ENCODE peak calls at places on chromosome 3, in nine cellular contexts. W is left ventricle myocardium superior; Z is pancreas; P is posterior cingulate gyrus; A is CD4-positive, alpha-beta T cell; G is GDM1; N is CD8-positive, alpha-beta memory T cell; Y is NCI-H1930; E is stimulated activated CD4-positive, alpha-beta T cell treated with anti-CD3 and anti-CD28 coated beads, Interleukin-1b, Interleukin-23, amount 100 ng/mL, for 1 hour. D is an unnamed sample.

GRCh38 chr3:127417709-127418559 is 130.1 kb upstream of the PRR20G start:
- DNase-seq in E (no peak), Y (no peak), N (no peak), G (no peak), Z (no peak), W (peak), P (no peak), A (no peak), D (no peak)

GRCh38 chr3:5431142-5431541 is 243.6 kb downstream of the EDEM1 start:
- DNase-seq in Y (no peak), W (no peak), E (no peak), N (no peak), P (no peak), G (no peak), Z (no peak), A (no peak), D (no peak)

GRCh38 chr3:157408499-157409149 is 28.0 kb upstream of the PTX3 start:
- DNase-seq in Z (no peak), P (no peak), N (no peak), Y (no peak), A (no peak), W (no peak), E (no peak), G (no peak), D (no peak)

GRCh38 chr3:61848885-61849284 is 287.5 kb downstream of the PTPRG start:
- DNase-seq in Z (no peak), N (no peak), P (no peak), W (no peak), A (no peak), E (no peak), Y (no peak), G (no peak), D (no peak)

GRCh38 chr3:65960087-65960486 is 78.6 kb downstream of the MAGI1 start:
- DNase-seq in N (no peak), P (no peak), Y (no peak), Z (no peak), G (no peak), W (no peak), A (no peak), E (no peak), D (no peak)

GRCh38 chr3:194824676-194825075 is 139.0 kb downstream of the FAM43A start:
- DNase-seq in Y (no peak), E (no peak), A (no peak), P (no peak), N (no peak), Z (no peak), W (peak), G (no peak), D (no peak)

GRCh38 chr3:155548194-155548593 is 196.7 kb downstream of the PLCH1 start:
- DNase-seq in Z (no peak), A (no peak), N (no peak), E (no peak), P (no peak), Y (no peak), W (no peak), G (no peak), D (no peak)

GRCh38 chr3:119227064-119227850 is 13.4 kb downstream of the B4GALT4 start:
- DNase-seq in Y (no peak), G (no peak), P (no peak), N (no peak), Z (no peak), E (no peak), A (no peak), W (no peak), D (no peak)

GRCh38 chr3:137948400-137949072 is 61.4 kb upstream of the CLDN18 start:
- DNase-seq in W (no peak), P (no peak), E (no peak), N (no peak), G (no peak), Y (no peak), A (no peak), Z (no peak), D (no peak)

GRCh38 chr3:46863261-46863782 is at the start of gene MYL3:
- DNase-seq in P (no peak), G (no peak), Y (no peak), A (no peak), W (peak), E (no peak), N (peak), Z (no peak), D (no peak)

GRCh38 chr3:113747719-113748046 is 848 bp downstream of the ATP6V1A start:
- DNase-seq in P (no peak), W (no peak), Y (no peak), A (no peak), N (no peak), G (no peak), E (peak), Z (no peak), D (no peak)

GRCh38 chr3:47243748-47244147 is 38.9 kb downstream of the KIF9 start:
- DNase-seq in P (no peak), N (no peak), Y (no peak), G (no peak), A (no peak), E (no peak), W (no peak), Z (no peak), D (no peak)

GRCh38 chr3:56275120-56275519 is 193.1 kb downstream of the ERC2 start:
- DNase-seq in E (no peak), A (no peak), W (no peak), P (no peak), N (no peak), Y (no peak), Z (no peak), G (no peak), D (no peak)

GRCh38 chr3:27657404-27657803 is 64.7 kb downstream of the EOMES start:
- DNase-seq in P (no peak), Z (no peak), E (no peak), Y (no peak), W (no peak), A (no peak), N (no peak), G (no peak), D (no peak)

GRCh38 chr3:18968120-18968519 is 180.2 kb upstream of the KCNH8 start:
- DNase-seq in N (no peak), P (no peak), Y (no peak), W (no peak), A (no peak), E (no peak), Z (no peak), G (no peak), D (no peak)

GRCh38 chr3:71129611-71130515 is 453.7 kb downstream of the FOXP1 start:
- DNase-seq in N (no peak), A (no peak), Y (peak), W (no peak), E (no peak), P (no peak), G (no peak), Z (no peak), D (no peak)

GRCh38 chr3:22962244-22962643 is 240.9 kb upstream of the UBE2E2 start:
- DNase-seq in P (no peak), A (no peak), N (no peak), W (no peak), Y (no peak), G (no peak), E (no peak), Z (no peak), D (no peak)

GRCh38 chr3:100045696-100046095 is 68.6 kb downstream of the FILIP1L start:
- DNase-seq in P (no peak), W (peak), E (no peak), A (no peak), G (no peak), Y (no peak), Z (no peak), N (no peak), D (no peak)

GRCh38 chr3:129975332-129976090 is 991 bp downstream of the TRH start:
- DNase-seq in P (peak), N (no peak), G (no peak), Y (no peak), E (peak), W (peak), A (no peak), Z (no peak), D (no peak)

GRCh38 chr3:19147905-19148767 is at the start of gene KCNH8:
- DNase-seq in E (no peak), Z (peak), A (no peak), P (peak), W (peak), G (no peak), Y (peak), N (no peak), D (no peak)

D was measured in activated T-helper 2 cell treated with anti-CD3 and anti-CD28 coated beads, Interferon-gamma antibody, Interleukin-2, Interleukin-4, amounts not matched to agents 10 μg/mL and 5 μg/mL and 100 μg/mL, durations not matched to agents 14 hours and 24 hours and 36 hours.